ENCODE peak calls at places on chromosome 4, in seven cellular contexts. One of them, this sample, is unnamed.

GRCh38 chr4:138851626-138852443 is 163.7 kb upstream of the NOCT start:
- DNase-seq in AG09319: no peak
- DNase-seq in HTR-8/SVneo: no peak
- DNase-seq in mesenchymal stem cell: no peak
- DNase-seq in left lung: no peak
- DNase-seq in CMK: no peak
- DNase-seq in BJ: no peak
- DNase-seq in this sample: peak

GRCh38 chr4:112280657-112281056 is 5.0 kb downstream of the TIFA start:
- DNase-seq in AG09319: no peak
- DNase-seq in HTR-8/SVneo: no peak
- DNase-seq in mesenchymal stem cell: no peak
- DNase-seq in left lung: no peak
- DNase-seq in CMK: no peak
- DNase-seq in BJ: no peak
- DNase-seq in this sample: no peak

GRCh38 chr4:26238782-26239647 is 81.8 kb upstream of the RBPJ start:
- DNase-seq in AG09319: peak
- DNase-seq in HTR-8/SVneo: no peak
- DNase-seq in mesenchymal stem cell: peak
- DNase-seq in left lung: no peak
- DNase-seq in CMK: no peak
- DNase-seq in BJ: no peak
- DNase-seq in this sample: no peak

GRCh38 chr4:112130903-112131302 is 14.4 kb upstream of the FAM241A start:
- DNase-seq in AG09319: no peak
- DNase-seq in HTR-8/SVneo: no peak
- DNase-seq in mesenchymal stem cell: no peak
- DNase-seq in left lung: no peak
- DNase-seq in CMK: no peak
- DNase-seq in BJ: no peak
- DNase-seq in this sample: no peak

GRCh38 chr4:55509272-55509671 is 37.4 kb downstream of the CLOCK start:
- DNase-seq in AG09319: no peak
- DNase-seq in HTR-8/SVneo: no peak
- DNase-seq in mesenchymal stem cell: no peak
- DNase-seq in left lung: no peak
- DNase-seq in CMK: no peak
- DNase-seq in BJ: no peak
- DNase-seq in this sample: no peak

GRCh38 chr4:146132445-146132844 is 43.1 kb upstream of the LSM6 start:
- DNase-seq in AG09319: no peak
- DNase-seq in HTR-8/SVneo: no peak
- DNase-seq in mesenchymal stem cell: peak
- DNase-seq in left lung: no peak
- DNase-seq in CMK: no peak
- DNase-seq in BJ: no peak
- DNase-seq in this sample: no peak

GRCh38 chr4:26459054-26459755 is 31.1 kb downstream of the CCKAR start:
- DNase-seq in AG09319: peak
- DNase-seq in HTR-8/SVneo: peak
- DNase-seq in mesenchymal stem cell: peak
- DNase-seq in left lung: no peak
- DNase-seq in CMK: peak
- DNase-seq in BJ: no peak
- DNase-seq in this sample: peak

GRCh38 chr4:95155759-95156451 is 392.9 kb downstream of the UNC5C start:
- DNase-seq in AG09319: no peak
- DNase-seq in HTR-8/SVneo: peak
- DNase-seq in mesenchymal stem cell: peak
- DNase-seq in left lung: no peak
- DNase-seq in CMK: no peak
- DNase-seq in BJ: no peak
- DNase-seq in this sample: peak

GRCh38 chr4:90582087-90582486 is 454.9 kb downstream of the CCSER1 start:
- DNase-seq in AG09319: no peak
- DNase-seq in HTR-8/SVneo: no peak
- DNase-seq in mesenchymal stem cell: no peak
- DNase-seq in left lung: no peak
- DNase-seq in CMK: no peak
- DNase-seq in BJ: no peak
- DNase-seq in this sample: peak

GRCh38 chr4:37968747-37969146 is 8.5 kb downstream of the PTTG2 start:
- DNase-seq in AG09319: no peak
- DNase-seq in HTR-8/SVneo: no peak
- DNase-seq in mesenchymal stem cell: no peak
- DNase-seq in left lung: no peak
- DNase-seq in CMK: no peak
- DNase-seq in BJ: no peak
- DNase-seq in this sample: no peak

GRCh38 chr4:108029731-108030130 is 40.0 kb downstream of the HADH start:
- DNase-seq in AG09319: no peak
- DNase-seq in HTR-8/SVneo: no peak
- DNase-seq in mesenchymal stem cell: peak
- DNase-seq in left lung: no peak
- DNase-seq in CMK: no peak
- DNase-seq in BJ: no peak
- DNase-seq in this sample: no peak

GRCh38 chr4:84647307-84647884 is 64.5 kb downstream of the CDS1 start:
- DNase-seq in AG09319: no peak
- DNase-seq in HTR-8/SVneo: no peak
- DNase-seq in mesenchymal stem cell: peak
- DNase-seq in left lung: no peak
- DNase-seq in CMK: no peak
- DNase-seq in BJ: no peak
- DNase-seq in this sample: no peak

This sample was measured in T47D.